ENCODE peak calls at places on chromosomes 16 and 17, in five cellular contexts. F is stomach, B is endothelial cell of umbilical vein, S is uterus, J is ovary. X is an unnamed sample.
A peak's percentile ranks its signal among the peaks of the same experiment; 100 is the strongest.

GRCh38 chr16:11692171-11692570 is 23.9 kb downstream of the SNN start:
- DNase-seq in S (no peak), B (no peak), J (no peak), F (no peak), X (no peak)

GRCh38 chr17:62657664-62658063 is 30.2 kb downstream of the MRC2 start:
- DNase-seq in S (no peak), F (no peak), B (no peak), J (peak; percentile 31), X (no peak)

GRCh38 chr16:79540825-79541595 is 59.5 kb downstream of the MAF start:
- DNase-seq in J (no peak), F (no peak), S (no peak), B (no peak), X (no peak)

GRCh38 chr17:61551255-61551742 is 39.7 kb downstream of the NACA2 start:
- DNase-seq in S (no peak), J (no peak), B (peak; percentile 55), F (no peak), X (no peak)

GRCh38 chr16:353404-354285 is 1.1 kb upstream of the AXIN1 start:
- DNase-seq in B (no peak), S (peak; percentile 40), J (peak; percentile 62), F (no peak), X (no peak)

GRCh38 chr16:265711-266110 is 10.0 kb downstream of the RGS11 start:
- DNase-seq in S (no peak), F (peak; percentile 49), B (no peak), J (no peak), X (no peak)

GRCh38 chr17:68291836-68292688 is 767 bp downstream of the ARSG start:
- DNase-seq in S (peak; percentile 54), J (peak; percentile 67), F (peak; percentile 76), B (peak; percentile 74), X (peak; percentile 95)

GRCh38 chr17:20992987-20993862 is 49.6 kb downstream of the USP22 start:
- DNase-seq in S (peak; percentile 77), F (peak; percentile 60), J (peak; percentile 78), B (peak; percentile 87), X (peak; percentile 61)

GRCh38 chr17:17075037-17075755 is 32.9 kb downstream of the MPRIP start:
- DNase-seq in B (peak; percentile 66), S (peak; percentile 78), J (peak; percentile 78), F (no peak), X (no peak)

GRCh38 chr17:58870747-58871146 is 115.1 kb downstream of the PPM1E start:
- DNase-seq in F (no peak), J (no peak), S (no peak), B (no peak), X (no peak)

GRCh38 chr17:17254026-17254425 is 17.1 kb upstream of the FLCN start:
- DNase-seq in F (no peak), B (no peak), J (no peak), S (no peak), X (no peak)

GRCh38 chr17:79113699-79114098 is 39.1 kb downstream of the ENGASE start:
- DNase-seq in F (no peak), B (no peak), S (no peak), J (no peak), X (no peak)

GRCh38 chr17:82936768-82937171 is 96.9 kb upstream of the ZNF750 start:
- DNase-seq in S (no peak), J (no peak), F (peak; percentile 22), B (no peak), X (peak; percentile 81)

GRCh38 chr16:56425439-56425832 is at the start of gene AMFR:
- DNase-seq in J (peak; percentile 74), F (peak; percentile 72), B (peak; percentile 67), S (peak; percentile 67), X (no peak)

GRCh38 chr16:24626251-24626650 is 86.9 kb downstream of the RBBP6 start:
- DNase-seq in B (no peak), S (no peak), J (no peak), F (no peak), X (no peak)

GRCh38 chr16:81701296-81701970 is 77.7 kb upstream of the PLCG2 start:
- DNase-seq in B (no peak), J (no peak), F (no peak), S (no peak), X (no peak)

GRCh38 chr17:4947010-4947410 is 1.3 kb downstream of the PFN1 start:
- DNase-seq in F (no peak), S (no peak), B (no peak), J (no peak), X (no peak)

GRCh38 chr16:54927125-54928015 is 3.3 kb upstream of the IRX5 start:
- DNase-seq in S (no peak), F (no peak), B (no peak), J (no peak), X (no peak)

GRCh38 chr16:2953706-2954105 is 10.4 kb upstream of the KREMEN2 start:
- DNase-seq in B (no peak), S (no peak), F (no peak), J (no peak), X (no peak)

GRCh38 chr17:77381185-77381700 is 240.5 kb downstream of the SEC14L1 start:
- DNase-seq in J (no peak), B (no peak), S (no peak), F (no peak), X (no peak)

GRCh38 chr17:82985973-82986372 is 93.4 kb upstream of the METRNL start:
- DNase-seq in J (no peak), B (peak; percentile 49), S (no peak), F (peak; percentile 38), X (peak; percentile 86)

GRCh38 chr16:67936124-67936875 is at the start of gene PSMB10:
- DNase-seq in F (peak; percentile 41), B (peak; percentile 47), J (peak; percentile 71), S (peak; percentile 56), X (peak; percentile 75)

GRCh38 chr16:67934306-67935095 is 2.1 kb downstream of the PSMB10 start:
- DNase-seq in S (no peak), F (no peak), J (peak; percentile 46), B (no peak), X (no peak)

GRCh38 chr16:67936876-67937605 is 391 bp upstream of the PSMB10 start:
- DNase-seq in J (no peak), B (peak; percentile 64), S (no peak), F (peak; percentile 78), X (no peak)

GRCh38 chr16:67935096-67935401 is 1.6 kb downstream of the PSMB10 start:
- DNase-seq in J (no peak), B (no peak), F (no peak), S (no peak), X (no peak)

GRCh38 chr16:67935402-67936123 is 1.1 kb downstream of the PSMB10 start:
- DNase-seq in J (peak; percentile 94), F (peak; percentile 97), S (peak; percentile 94), B (peak; percentile 91), X (peak; percentile 99)
- TF ChIP-seq POLR2A in J (peak; percentile 70), F (no peak), S (peak; percentile 81), B (peak; percentile 71), X (no peak)

DNA sequence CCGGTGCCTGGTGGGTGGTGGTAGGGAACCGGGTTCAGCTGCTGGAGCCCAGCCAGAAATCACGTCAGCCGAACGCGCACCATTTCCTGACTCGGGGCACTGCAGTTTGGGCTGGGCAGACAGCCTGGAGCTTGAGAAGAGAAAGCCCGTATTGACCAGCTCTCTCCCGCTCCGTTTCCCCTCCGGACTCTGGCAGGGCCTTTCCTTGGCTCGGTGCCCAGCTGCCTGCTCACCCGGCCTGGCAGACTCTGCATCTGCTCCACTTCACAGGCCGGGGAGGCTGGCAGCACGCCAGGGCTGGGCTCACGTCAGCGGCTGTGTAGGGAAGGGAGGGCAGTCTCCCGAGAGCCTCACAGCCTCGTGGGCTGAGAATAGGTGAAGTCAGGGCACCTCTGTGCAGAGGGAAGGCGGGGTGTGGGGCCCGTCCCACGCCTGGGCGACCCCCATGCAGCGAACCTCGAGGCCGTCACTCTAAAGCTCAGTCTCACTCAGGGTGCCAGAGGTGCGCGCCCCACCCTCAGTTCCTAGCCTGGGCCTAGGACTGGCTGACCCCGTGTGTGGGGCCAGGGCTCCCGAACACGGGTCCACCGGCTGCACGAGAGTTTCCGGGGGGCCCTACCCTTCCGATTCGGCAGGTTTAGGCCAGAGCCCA is 59.1 kb downstream of the OR1D5 start:
- DNase-seq in F (peak; percentile 100), J (peak; percentile 100), S (peak; percentile 96), B (peak; percentile 99), X (peak; percentile 93)
- H3K4me3 ChIP-seq in F (no peak overlapping the region), J (peak overlapping the region; percentile 16), S (peak overlapping the region; percentile 7), B (no peak overlapping the region), X (no peak overlapping the region)

DNA sequence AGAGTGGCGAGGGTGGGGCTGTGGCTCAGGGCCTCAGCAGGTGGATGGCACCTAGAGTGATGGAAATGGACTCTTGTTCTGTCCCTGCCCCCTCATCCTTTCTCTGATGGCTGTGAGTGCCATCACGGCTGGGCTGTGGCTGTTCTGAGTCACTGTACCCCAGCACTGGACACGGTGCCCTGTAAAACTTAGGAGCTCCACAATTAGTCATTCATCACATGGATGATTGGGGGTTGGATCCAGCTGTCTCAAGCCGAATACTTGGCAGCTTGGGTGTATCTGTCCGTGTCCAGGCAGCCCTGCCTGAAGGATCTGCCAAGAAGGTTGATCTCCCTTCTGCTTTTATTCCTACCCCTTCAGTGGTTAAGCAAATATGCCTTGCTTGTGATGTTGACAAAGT is 295.5 kb upstream of the EEF2KMT start:
- DNase-seq in B (no peak), S (no peak), J (no peak), F (no peak), X (no peak)
- TF ChIP-seq CTCF in B (no peak), S (no peak), J (no peak), F (no peak), X (no peak)

DNA sequence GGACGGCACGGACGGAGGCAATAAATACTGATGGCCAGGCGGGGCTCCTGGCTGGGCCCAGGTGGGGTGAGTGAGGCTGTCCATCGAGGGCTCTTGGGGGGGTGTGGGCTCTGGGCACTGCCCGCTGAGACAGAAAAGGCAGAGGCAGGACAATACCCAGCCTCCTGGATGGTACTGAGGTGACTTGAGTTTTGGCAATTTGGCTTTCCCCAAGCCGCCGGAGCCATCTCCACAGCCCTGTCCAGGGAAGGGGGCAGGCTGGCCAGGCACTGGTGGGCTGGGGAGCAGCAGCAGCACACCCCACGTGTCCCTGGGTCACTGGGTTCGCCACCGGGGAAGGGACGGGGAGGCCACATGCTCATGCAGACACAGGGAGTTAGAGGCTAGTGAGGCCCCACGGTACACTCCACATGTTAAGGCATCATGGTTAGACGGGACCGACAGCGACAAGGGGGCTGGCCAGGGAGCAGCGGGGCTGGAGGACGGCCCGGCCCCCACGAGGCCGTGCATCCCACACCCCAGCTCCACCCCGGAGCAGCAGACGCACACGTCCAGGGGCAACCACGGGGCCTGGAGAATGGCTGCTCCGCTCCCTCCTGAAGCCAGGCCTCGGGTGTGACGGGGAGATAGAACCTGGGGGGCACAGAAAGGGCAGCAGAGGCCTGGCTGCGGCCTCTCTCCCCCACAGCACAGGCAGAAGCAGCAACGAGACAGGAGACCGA is 3.0 kb downstream of the ARHGDIA start:
- DNase-seq in F (no peak), S (no peak), J (peak; percentile 44), B (no peak), X (no peak)
- TF ChIP-seq POLR2A in F (no peak), S (no peak), J (no peak), B (peak; percentile 3), X (no peak)